ENCODE peak calls at places on chromosome 6, in four cellular contexts. D is lower leg skin, B is non-pigmented ciliary epithelial cell, X is anterior cingulate cortex. O is an unnamed sample.

GRCh38 chr6:105805581-105806023 is 280.5 kb upstream of the PRDM1 start:
- DNase-seq in X (no peak), B (no peak), D (no peak), O (no peak)

GRCh38 chr6:1554241-1554880 is 55.4 kb upstream of the FOXC1 start:
- DNase-seq in X (no peak), D (no peak), B (no peak), O (no peak)

GRCh38 chr6:3568396-3569082 is 111.7 kb upstream of the SLC22A23 start:
- DNase-seq in X (no peak), D (no peak), B (no peak), O (no peak)

GRCh38 chr6:84623956-84624680 is 140.3 kb downstream of the TBX18 start:
- DNase-seq in X (no peak), B (peak), D (no peak), O (no peak)

GRCh38 chr6:67683960-67684359 is 951.1 kb upstream of the ADGRB3 start:
- DNase-seq in X (no peak), B (peak), D (no peak), O (peak)

GRCh38 chr6:157157228-157157627 is 166.1 kb downstream of the TMEM242 start:
- DNase-seq in B (no peak), D (no peak), X (no peak), O (no peak)

GRCh38 chr6:26189905-26190304 is 102.7 kb downstream of the HFE start:
- DNase-seq in B (no peak), D (no peak), X (no peak), O (no peak)

GRCh38 chr6:128464790-128465189 is 55.6 kb downstream of the PTPRK start:
- DNase-seq in B (no peak), D (no peak), X (no peak), O (no peak)

GRCh38 chr6:13216236-13216933 is 112.0 kb downstream of the TBC1D7 start:
- DNase-seq in B (no peak), D (no peak), X (no peak), O (no peak)